ENCODE peak calls at places on chromosomes 4 and X, in seven cellular contexts. K is adrenal gland, R is nucleus accumbens, I is fibroblast of lung, H is RKO, N is A673, Z is GM13976. L is an unnamed sample.

GRCh38 chrX:101362116-101362515 is 13.6 kb upstream of the TIMM8A start:
- DNase-seq in I (no peak), R (no peak), H (no peak), K (no peak), Z (no peak), N (no peak), L (no peak)

GRCh38 chrX:66200050-66200664 is 36.1 kb downstream of the HEPH start:
- DNase-seq in I (no peak), N (no peak), K (no peak), R (no peak), Z (no peak), H (no peak), L (no peak)

GRCh38 chr4:20284990-20285389 is 33.3 kb downstream of the SLIT2 start:
- DNase-seq in N (no peak), Z (no peak), R (no peak), K (no peak), H (peak; percentile 18), I (peak; percentile 72), L (no peak)

GRCh38 chr4:126647756-126648396 is 984.9 kb upstream of the INTU start:
- DNase-seq in H (peak; percentile 5), I (peak; percentile 73), K (no peak), N (no peak), Z (no peak), R (no peak), L (no peak)

GRCh38 chrX:67922950-67923349 is 379.1 kb downstream of the AR start:
- DNase-seq in R (no peak), K (no peak), N (no peak), Z (no peak), I (no peak), H (no peak), L (no peak)

GRCh38 chr4:74874785-74875367 is 58.0 kb upstream of the PARM1 start:
- DNase-seq in Z (peak; percentile 32), K (peak; percentile 45), R (no peak), H (peak; percentile 83), I (peak; percentile 70), N (peak; percentile 76), L (no peak)

GRCh38 chr4:88054909-88055308 is 47.5 kb downstream of the PKD2 start:
- DNase-seq in Z (peak; percentile 22), H (peak; percentile 62), K (peak; percentile 38), I (peak; percentile 40), R (no peak), N (peak; percentile 6), L (no peak)

GRCh38 chr4:125520258-125520990 is 205.7 kb downstream of the FAT4 start:
- DNase-seq in Z (no peak), K (no peak), H (no peak), I (peak; percentile 79), R (no peak), N (no peak), L (no peak)

GRCh38 chrX:47643926-47644325 is 6.4 kb downstream of the ELK1 start:
- DNase-seq in Z (no peak), H (peak; percentile 54), R (no peak), I (peak; percentile 21), K (no peak), N (peak; percentile 65), L (no peak)

GRCh38 chrX:49184294-49185061 is 1.7 kb downstream of the PRICKLE3 start:
- DNase-seq in N (peak; percentile 95), K (peak; percentile 96), R (no peak), Z (peak; percentile 56), I (peak; percentile 78), H (peak; percentile 91), L (peak; percentile 69)

GRCh38 chrX:143634701-143635442 is 1.0 kb downstream of the SLITRK4 start:
- DNase-seq in N (no peak), K (peak; percentile 28), Z (no peak), R (no peak), I (no peak), H (no peak), L (no peak)

GRCh38 chrX:103453655-103454054 is 65.6 kb downstream of the RAB40A start:
- DNase-seq in N (peak; percentile 19), K (no peak), Z (no peak), H (peak; percentile 98), R (no peak), I (peak; percentile 85), L (no peak)

GRCh38 chr4:132592850-132593249 is 556.2 kb upstream of the PCDH10 start:
- DNase-seq in Z (no peak), I (no peak), H (no peak), R (no peak), N (no peak), K (no peak), L (no peak)

GRCh38 chrX:49230500-49231232 is 2.5 kb downstream of the CACNA1F start:
- DNase-seq in R (no peak), K (peak; percentile 39), Z (peak; percentile 84), I (no peak), H (no peak), N (peak; percentile 25), L (no peak)

GRCh38 chrX:10078266-10078665 is 78.5 kb upstream of the CLCN4 start:
- DNase-seq in R (no peak), H (no peak), I (no peak), Z (no peak), K (no peak), N (no peak), L (no peak)

GRCh38 chrX:109382332-109382731 is 99.6 kb downstream of the GUCY2F start:
- DNase-seq in I (no peak), N (no peak), R (no peak), Z (no peak), H (no peak), K (no peak), L (no peak)

GRCh38 chr4:27149541-27150212 is 289.0 kb downstream of the STIM2 start:
- DNase-seq in I (peak; percentile 80), H (no peak), Z (no peak), K (no peak), R (no peak), N (peak; percentile 9), L (no peak)

GRCh38 chr4:25813705-25814104 is 49.1 kb downstream of the SEL1L3 start:
- DNase-seq in N (no peak), R (no peak), H (no peak), I (peak; percentile 90), Z (no peak), K (peak; percentile 43), L (no peak)

GRCh38 chr4:139367421-139368090 is 65.3 kb upstream of the NDUFC1 start:
- DNase-seq in R (no peak), I (peak; percentile 84), N (peak; percentile 22), Z (no peak), K (no peak), H (no peak), L (no peak)

GRCh38 chr4:56958111-56958517 is 19.3 kb downstream of the NOA1 start:
- DNase-seq in K (peak; percentile 75), N (peak; percentile 86), I (peak; percentile 97), H (peak; percentile 87), R (peak; percentile 26), Z (no peak), L (no peak)

GRCh38 chr4:10579700-10580099 is 104.9 kb downstream of the CLNK start:
- DNase-seq in H (no peak), Z (no peak), I (no peak), R (no peak), K (no peak), N (no peak), L (no peak)

GRCh38 chr4:125639182-125639621 is 324.4 kb downstream of the FAT4 start:
- DNase-seq in K (no peak), N (no peak), I (peak; percentile 36), Z (no peak), R (no peak), H (no peak), L (no peak)

GRCh38 chr4:151676301-151676700 is 84.5 kb downstream of the GATB start:
- DNase-seq in I (peak; percentile 87), K (peak; percentile 41), Z (no peak), H (peak; percentile 69), N (no peak), R (no peak), L (no peak)

GRCh38 chr4:55124337-55125076 is 888 bp downstream of the KDR start:
- DNase-seq in R (no peak), N (no peak), Z (no peak), H (no peak), K (no peak), I (no peak), L (no peak)

GRCh38 chr4:13597604-13598003 is 29.9 kb downstream of the BOD1L1 start:
- DNase-seq in N (no peak), K (no peak), H (no peak), I (no peak), Z (no peak), R (no peak), L (no peak)

GRCh38 chr4:187480146-187481145 is 515.1 kb upstream of the ZFP42 start:
- DNase-seq in Z (no peak), N (no peak), R (no peak), H (no peak), K (no peak), I (peak; percentile 39), L (no peak)

GRCh38 chrX:43969504-43970501 is 3.4 kb downstream of the NDP start:
- DNase-seq in I (peak; percentile 73), K (no peak), N (no peak), H (no peak), Z (no peak), R (peak; percentile 17), L (no peak)

GRCh38 chr4:170428929-170429328 is 339.2 kb upstream of the AADAT start:
- DNase-seq in Z (no peak), N (no peak), K (no peak), H (no peak), R (no peak), I (no peak), L (no peak)

GRCh38 chr4:25767877-25768475 is 94.8 kb downstream of the SEL1L3 start:
- DNase-seq in N (peak; percentile 81), Z (no peak), K (peak; percentile 72), R (peak; percentile 8), I (peak; percentile 63), H (peak; percentile 71), L (peak; percentile 14)

GRCh38 chr4:24032371-24032989 is 142.6 kb upstream of the PPARGC1A start:
- DNase-seq in Z (no peak), H (peak; percentile 48), R (no peak), I (no peak), K (peak; percentile 25), N (no peak), L (no peak)

GRCh38 chr4:142845293-142846070 is 619 bp downstream of the INPP4B start:
- DNase-seq in N (no peak), R (no peak), K (peak; percentile 21), H (no peak), I (peak; percentile 29), Z (peak; percentile 9), L (no peak)

GRCh38 chr4:153485374-153485773 is 19.2 kb downstream of the TMEM131L start:
- DNase-seq in K (no peak), N (no peak), I (no peak), Z (no peak), R (no peak), H (no peak), L (no peak)

GRCh38 chrX:136810493-136810892 is 29.8 kb upstream of the ARHGEF6 start:
- DNase-seq in Z (no peak), R (no peak), K (no peak), N (peak; percentile 10), I (no peak), H (no peak), L (no peak)

GRCh38 chr4:68369474-68369805 is 19.6 kb upstream of the YTHDC1 start:
- DNase-seq in K (no peak), Z (no peak), H (no peak), N (no peak), I (peak; percentile 83), R (no peak), L (no peak)

GRCh38 chr4:157459789-157460188 is 239.3 kb downstream of the GRIA2 start:
- DNase-seq in I (no peak), N (no peak), K (no peak), Z (no peak), R (no peak), H (no peak), L (no peak)

GRCh38 chr4:82774711-82775171 is 23.9 kb downstream of the SCD5 start:
- DNase-seq in Z (no peak), H (no peak), I (peak; percentile 87), N (no peak), R (peak; percentile 47), K (no peak), L (no peak)

GRCh38 chr4:54229631-54230478 is 762 bp downstream of the PDGFRA start:
- DNase-seq in H (no peak), R (no peak), I (peak; percentile 80), Z (peak; percentile 33), N (no peak), K (no peak), L (no peak)

GRCh38 chr4:75895744-75896314 is 6.4 kb downstream of the PPEF2 start:
- DNase-seq in I (no peak), N (peak; percentile 3), Z (peak; percentile 58), R (no peak), H (peak; percentile 46), K (no peak), L (no peak)

L was measured in NCI-H1417 treated with DMSO at 0.1 percent for 48 hours.